ENCODE peak calls at places on chromosomes 7 and 10, in four cellular contexts. T is vagina, H is adrenal gland, W is suprapubic skin. Q is an unnamed sample. For H3K27me3, the result is how much of the 10 kb centered on the place peaks cover.

GRCh38 chr7:82469207-82469606 is 25.6 kb upstream of the CACNA2D1 start:
- DNase-seq in T (no peak), W (no peak), H (no peak), Q (no peak)

GRCh38 chr10:101292194-101293006 is 61.6 kb upstream of the BTRC start:
- DNase-seq in H (no peak), T (no peak), W (no peak), Q (peak)

GRCh38 chr10:8063935-8064334 is 9.4 kb downstream of the GATA3 start:
- DNase-seq in H (no peak), T (no peak), W (no peak), Q (no peak)

GRCh38 chr10:100886544-100886943 is 26.2 kb upstream of the SLF2 start:
- DNase-seq in T (no peak), H (no peak), W (peak), Q (no peak)

GRCh38 chr10:95241533-95241932 is 47.5 kb downstream of the ACSM6 start:
- DNase-seq in H (no peak), T (no peak), W (no peak), Q (no peak)

GRCh38 chr7:87866089-87866488 is 10.1 kb downstream of the SLC25A40 start:
- DNase-seq in W (no peak), T (no peak), H (no peak), Q (no peak)

GRCh38 chr7:32070406-32071360 is at the start of gene PDE1C:
- DNase-seq in W (no peak), T (peak), H (no peak), Q (peak)

GRCh38 chr7:18505870-18506460 is 10.4 kb downstream of the HDAC9 start:
- DNase-seq in W (no peak), H (no peak), T (no peak), Q (no peak)

GRCh38 chr10:114615600-114616007 is 42.5 kb downstream of the ABLIM1 start:
- DNase-seq in W (no peak), H (no peak), T (no peak), Q (no peak)

GRCh38 chr7:157235357-157236018 is 96.8 kb downstream of the UBE3C start:
- DNase-seq in W (no peak), H (no peak), T (no peak), Q (no peak)

GRCh38 chr7:93046641-93047040 is 71.1 kb downstream of the SAMD9 start:
- DNase-seq in H (no peak), T (no peak), W (no peak), Q (no peak)

GRCh38 chr10:78745445-78745844 is 323.3 kb upstream of the ZMIZ1 start:
- DNase-seq in W (no peak), H (no peak), T (no peak), Q (no peak)

GRCh38 chr10:24262929-24263653 is 54.2 kb downstream of the KIAA1217 start:
- DNase-seq in W (no peak), H (peak), T (no peak), Q (no peak)

GRCh38 chr10:85641479-85641967 is 725.1 kb downstream of the GRID1 start:
- DNase-seq in T (no peak), H (no peak), W (no peak), Q (peak)

GRCh38 chr7:133932591-133932990 is 194.5 kb upstream of the LRGUK start:
- DNase-seq in W (no peak), H (no peak), T (no peak), Q (no peak)

GRCh38 chr7:1087462-1087809 is 477 bp upstream of the GPER1 start:
- DNase-seq in T (no peak), W (no peak), H (no peak), Q (peak)

GRCh38 chr7:120587281-120587680 is 270.7 kb downstream of the TSPAN12 start:
- DNase-seq in W (no peak), T (no peak), H (no peak), Q (no peak)

GRCh38 chr7:47600199-47601118 is 18.5 kb upstream of the TNS3 start:
- DNase-seq in T (no peak), H (no peak), W (no peak), Q (peak)

GRCh38 chr10:34319197-34319846 is 495.8 kb downstream of the PARD3 start:
- DNase-seq in W (no peak), T (no peak), H (peak), Q (no peak)

GRCh38 chr7:151276651-151277590 is 28.4 kb upstream of the SMARCD3 start:
- DNase-seq in H (peak), T (no peak), W (no peak), Q (peak)

GRCh38 chr7:68269410-68269809 is 1272.8 kb downstream of the TYW1 start:
- DNase-seq in H (no peak), T (no peak), W (no peak), Q (peak)

GRCh38 chr10:56068473-56069263 is 292.4 kb downstream of the ZWINT start:
- DNase-seq in T (no peak), H (no peak), W (no peak), Q (no peak)

GRCh38 chr7:26868841-26869505 is 4.6 kb upstream of the SKAP2 start:
- DNase-seq in H (no peak), T (no peak), W (no peak), Q (no peak)

GRCh38 chr7:45885264-45885882 is 2.9 kb upstream of the IGFBP1 start:
- DNase-seq in H (no peak), T (no peak), W (no peak), Q (no peak)

GRCh38 chr10:70174058-70174741 is 3.9 kb upstream of the SAR1A start:
- DNase-seq in T (no peak), H (no peak), W (no peak), Q (no peak)

GRCh38 chr10:97623277-97623676 is 10.0 kb downstream of the MORN4 start:
- DNase-seq in W (no peak), H (no peak), T (no peak), Q (no peak)

GRCh38 chr7:44921607-44922350 is 36.4 kb upstream of the PURB start:
- DNase-seq in T (no peak), H (peak), W (peak), Q (peak)

GRCh38 chr7:4470246-4470645 is 211.8 kb upstream of the FOXK1 start:
- DNase-seq in T (no peak), H (no peak), W (no peak), Q (no peak)

GRCh38 chr10:97508342-97508741 is 9.6 kb downstream of the UBTD1 start:
- DNase-seq in T (no peak), H (no peak), W (no peak), Q (peak)

DNA sequence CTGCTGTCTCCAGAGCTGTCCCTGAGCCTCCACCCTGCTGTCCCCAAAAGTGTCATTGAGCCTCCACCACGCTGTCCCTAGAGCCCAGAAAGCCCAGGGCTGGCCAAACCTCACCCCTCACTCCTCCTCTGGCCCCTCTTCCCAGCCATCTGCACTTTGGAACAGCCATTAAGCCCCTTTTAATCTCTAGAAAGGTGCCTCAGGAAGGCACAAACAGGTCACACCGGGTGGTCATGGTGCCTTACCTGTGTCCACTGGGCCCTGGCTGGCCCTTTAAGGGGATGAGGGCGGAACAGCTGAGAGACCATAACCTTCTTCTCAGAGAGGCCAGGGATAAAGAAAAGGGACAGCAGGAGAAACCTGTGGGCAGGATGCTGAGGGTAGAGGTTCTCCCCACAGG is 30.7 kb upstream of the TUBB8 start:
- DNase-seq in H (no peak), W (no peak), T (no peak), Q (no peak)
- H3K27me3 ChIP-seq in H (under half), W (under half), T (under half), Q (under half)

DNA sequence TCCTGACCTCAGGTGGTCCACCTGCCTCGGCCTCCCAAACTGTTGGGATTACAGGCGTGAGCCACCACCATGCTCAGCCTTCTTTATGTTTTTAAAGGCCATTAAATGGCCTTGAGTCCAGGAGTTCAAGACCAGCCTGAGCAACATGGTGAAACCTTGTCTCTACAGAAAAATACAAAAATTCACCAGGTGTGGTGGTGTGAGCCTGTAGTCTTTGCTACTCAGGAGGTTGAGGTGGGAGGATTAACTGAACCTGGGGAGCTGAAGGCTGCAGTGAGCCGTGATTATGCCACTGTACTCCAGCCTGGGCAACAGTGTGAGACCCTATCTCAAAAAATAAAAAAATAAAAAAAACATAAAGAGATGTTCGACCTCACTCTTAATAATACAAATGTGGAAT is 11.0 kb downstream of the SMO start:
- DNase-seq in T (no peak), H (no peak), W (no peak), Q (no peak)
- TF ChIP-seq POLR2A in T (no peak), H (no peak), W (no peak), Q (no peak)

DNA sequence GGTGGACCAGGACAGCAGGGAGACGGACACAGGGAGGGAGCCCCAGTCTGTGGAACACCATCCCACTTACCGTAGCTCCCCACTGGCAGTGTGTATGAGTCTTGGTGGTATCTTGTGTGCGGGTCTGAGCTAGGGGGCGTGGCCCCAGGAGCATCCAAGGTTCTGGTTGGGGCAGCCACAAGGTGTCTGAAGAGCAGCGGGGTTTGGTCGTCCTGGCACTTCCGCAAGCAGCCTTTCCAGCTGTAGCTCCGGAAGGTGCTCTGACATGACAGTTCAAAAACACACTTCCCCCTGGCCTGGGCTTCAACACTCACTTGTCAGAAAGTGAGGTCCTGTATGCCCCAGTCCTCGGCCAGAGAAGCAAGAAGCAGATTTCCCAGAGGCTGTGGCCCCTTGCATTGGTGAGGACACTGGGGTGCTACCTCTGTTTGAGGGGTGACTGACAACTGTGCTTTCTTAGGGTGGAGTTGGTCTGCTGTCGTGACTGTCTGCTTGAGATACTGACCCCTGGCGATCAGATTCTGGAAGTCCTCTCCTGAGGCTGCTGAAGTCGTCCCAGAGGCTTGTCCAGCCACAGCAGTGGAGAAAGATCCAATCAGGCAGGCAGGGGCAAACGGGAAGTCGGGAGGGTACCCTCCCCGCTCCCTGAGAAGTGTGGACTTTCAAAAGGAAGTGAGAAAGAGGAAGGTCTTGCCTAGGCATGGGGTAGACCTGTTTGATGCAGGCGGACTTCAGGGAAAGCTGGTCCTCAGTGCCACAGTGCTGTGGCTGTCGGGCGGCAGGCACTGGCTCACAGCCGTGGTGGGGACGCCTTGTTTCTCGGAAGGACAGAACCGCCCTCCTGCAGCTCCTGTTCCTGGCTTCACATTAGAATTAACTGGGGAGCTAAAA is 51.4 kb upstream of the PFKFB3 start:
- DNase-seq in T (no peak), H (peak), W (no peak), Q (peak)
- H3K27ac ChIP-seq in T (peak), H (peak), W (peak), Q (no peak)

DNA sequence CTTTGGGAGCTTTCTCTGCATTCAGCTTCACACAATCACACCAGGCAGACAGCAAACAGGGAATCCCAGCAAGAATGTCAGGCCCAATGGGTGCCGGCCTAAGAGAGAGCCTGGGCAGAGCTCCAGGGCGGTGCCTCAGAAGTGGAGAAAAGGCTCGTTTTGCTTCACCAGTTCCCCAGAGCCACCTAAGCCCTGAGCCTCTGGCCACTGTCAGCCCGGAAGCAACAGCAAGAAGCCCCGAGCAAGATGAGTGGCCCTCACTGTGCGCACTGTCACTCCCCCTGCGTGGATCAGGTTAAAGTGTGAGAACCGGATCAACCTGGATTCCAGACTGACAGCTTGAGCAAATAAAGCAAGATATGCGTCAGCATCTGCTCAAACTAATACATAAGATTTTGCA is 14.7 kb downstream of the CNPY1 start:
- DNase-seq in T (no peak), H (no peak), W (peak), Q (peak)
- H3K27me3 ChIP-seq in T (under half), H (half or more), W (half or more), Q (under half)

GRCh38 chr10:44965651-44966097 is 6.1 kb downstream of the RASSF4 start:
- DNase-seq in H (no peak), W (no peak), T (no peak), Q (peak)

GRCh38 chr10:44962870-44963738 is 3.5 kb downstream of the RASSF4 start:
- DNase-seq in W (no peak), T (peak), H (no peak), Q (peak)

GRCh38 chr10:44965104-44965503 is 5.5 kb downstream of the RASSF4 start:
- DNase-seq in H (no peak), W (no peak), T (peak), Q (no peak)

GRCh38 chr10:44961931-44962750 is 2.5 kb downstream of the RASSF4 start:
- DNase-seq in T (peak), W (no peak), H (no peak), Q (no peak)

DNA sequence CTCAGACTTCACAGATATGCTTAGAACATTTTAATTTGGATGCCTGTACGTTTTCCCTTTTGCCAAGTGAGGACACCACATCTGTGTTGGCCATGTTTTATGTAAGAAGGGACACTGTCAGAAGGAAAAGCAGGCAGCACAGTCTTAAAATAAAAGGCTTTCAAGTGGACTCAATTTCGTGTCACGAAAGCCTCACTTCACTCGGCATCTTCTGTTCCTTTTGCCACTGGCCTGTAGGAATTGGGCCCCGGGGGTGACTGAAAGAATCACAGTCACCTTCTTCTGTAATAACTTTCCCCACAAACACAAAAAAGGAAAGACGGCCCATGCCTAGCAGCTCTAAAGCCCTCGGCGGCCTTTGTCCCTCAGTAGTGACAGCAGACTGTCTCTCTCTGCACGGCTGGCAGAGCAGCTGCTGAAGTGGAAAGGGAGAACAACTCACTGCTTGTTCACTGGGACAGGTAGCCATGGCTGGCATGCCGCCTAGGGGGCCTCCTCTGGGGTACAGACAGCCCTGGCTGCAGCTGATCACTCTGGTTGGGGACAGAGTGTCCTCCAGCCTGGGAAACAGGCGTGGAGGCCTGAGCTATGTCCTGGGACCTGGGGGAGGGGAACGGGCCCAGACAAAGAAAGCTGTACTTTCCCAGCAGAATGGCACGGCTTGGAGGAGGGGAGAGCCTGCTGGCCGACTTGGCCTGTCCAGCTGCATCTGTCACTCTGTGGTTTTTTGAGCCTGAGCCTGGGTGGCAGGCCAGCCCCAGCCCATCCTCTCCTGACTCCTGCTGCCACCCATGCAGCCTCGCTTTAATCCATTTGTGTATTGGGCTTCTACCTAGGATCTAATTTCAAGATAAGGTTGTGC is 4.4 kb downstream of the RASSF4 start:
- DNase-seq in T (peak), W (no peak), H (no peak), Q (peak)
- TF ChIP-seq POLR2A in T (no peak), W (no peak), H (no peak), Q (no peak)

DNA sequence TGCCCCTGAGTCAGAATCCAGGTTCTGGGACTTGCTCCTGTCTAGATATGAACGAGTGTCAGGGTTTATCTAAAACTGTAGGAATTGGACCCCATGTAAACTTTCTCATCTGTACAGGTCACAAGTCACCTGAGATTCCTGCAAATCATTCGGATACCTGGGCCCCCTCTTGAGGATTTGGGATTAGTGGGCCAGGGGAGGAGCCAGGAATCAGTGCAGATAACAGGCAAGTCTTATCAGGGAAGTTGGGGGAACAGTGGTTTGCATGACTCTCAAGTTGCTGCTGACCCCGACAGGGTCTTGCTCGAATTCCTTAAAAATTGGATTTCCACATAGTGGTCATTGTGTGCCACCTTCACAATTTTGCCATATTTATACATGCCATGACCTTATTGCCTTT is 188.4 kb upstream of the LYZL1 start:
- DNase-seq in H (no peak), T (no peak), W (no peak), Q (no peak)
- H3K27ac ChIP-seq in H (no peak), T (no peak), W (no peak), Q (no peak)

DNA sequence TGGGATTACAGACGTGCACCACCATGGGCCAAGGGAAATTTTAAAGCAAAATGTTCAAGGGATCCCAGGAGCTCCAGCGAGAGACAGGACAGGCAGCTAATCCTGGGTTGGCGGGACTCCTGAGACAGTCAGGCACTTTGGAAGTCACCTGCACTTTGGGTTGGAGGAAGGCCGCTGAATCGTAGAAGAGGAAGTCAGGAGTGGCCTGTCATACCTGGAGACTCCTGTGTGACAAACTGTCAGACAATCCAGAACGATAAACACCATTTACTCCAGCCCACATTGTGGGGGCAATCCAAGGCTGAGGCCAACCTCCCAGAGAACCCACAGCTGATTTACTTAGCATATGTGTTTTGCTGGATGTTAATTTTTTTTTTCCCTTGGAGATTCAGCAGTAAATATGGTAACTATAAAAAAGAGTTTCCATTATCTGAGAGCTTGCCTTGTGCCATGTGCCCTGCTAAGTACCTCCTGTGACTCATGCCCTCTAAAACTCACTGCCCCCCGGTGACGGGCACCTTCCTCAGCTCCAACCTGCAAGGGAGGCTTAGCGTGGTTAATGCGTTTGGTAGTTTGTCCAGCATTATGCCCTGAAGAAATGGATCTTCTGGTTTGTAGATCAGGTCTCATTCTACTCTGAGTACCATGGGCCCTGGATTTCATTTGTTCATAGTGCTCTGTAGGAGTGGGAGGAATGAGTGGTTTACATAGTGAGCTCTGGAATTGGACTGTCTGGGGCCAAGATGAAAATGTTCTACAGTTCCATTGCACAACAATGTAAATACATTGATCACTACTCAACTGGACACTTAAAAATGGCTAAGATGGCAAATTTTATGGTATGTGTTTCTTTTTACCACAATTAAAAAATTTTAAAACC is 50.9 kb downstream of the ICA1 start:
- DNase-seq in H (no peak), W (no peak), T (no peak), Q (no peak)
- H3K27me3 ChIP-seq in H (under half), W (under half), T (under half), Q (under half)